ENCODE peak calls at places on chromosomes 13 and 19, in ten cellular contexts. One of them, this sample, is unnamed.
A peak's percentile ranks its signal among the peaks of the same experiment; 100 is the strongest.

GRCh38 chr13:50081106-50081898 is 66.1 kb downstream of the KCNRG start:
- DNase-seq in psoas muscle: peak; percentile 55
- DNase-seq in gastrocnemius medialis: peak; percentile 27
- DNase-seq in CD4-positive, CD25-positive, alpha-beta regulatory T cell: peak; percentile 41
- DNase-seq in mammary epithelial cell: no peak
- DNase-seq in cardiac muscle cell: peak; percentile 54
- DNase-seq in upper lobe of right lung: peak; percentile 80
- DNase-seq in testis: peak; percentile 72
- DNase-seq in mucosa of descending colon: peak; percentile 74
- DNase-seq in Caco-2: peak; percentile 72
- DNase-seq in this sample: peak; percentile 48

GRCh38 chr13:42836930-42837329 is 55.5 kb downstream of the FAM216B start:
- DNase-seq in psoas muscle: no peak
- DNase-seq in gastrocnemius medialis: no peak
- DNase-seq in CD4-positive, CD25-positive, alpha-beta regulatory T cell: no peak
- DNase-seq in mammary epithelial cell: no peak
- DNase-seq in cardiac muscle cell: peak; percentile 81
- DNase-seq in upper lobe of right lung: no peak
- DNase-seq in testis: peak; percentile 36
- DNase-seq in mucosa of descending colon: peak; percentile 33
- DNase-seq in Caco-2: peak; percentile 59
- DNase-seq in this sample: no peak

GRCh38 chr13:37014609-37015008 is 14.0 kb downstream of the EXOSC8 start:
- DNase-seq in psoas muscle: no peak
- DNase-seq in gastrocnemius medialis: no peak
- DNase-seq in CD4-positive, CD25-positive, alpha-beta regulatory T cell: no peak
- DNase-seq in mammary epithelial cell: no peak
- DNase-seq in cardiac muscle cell: peak; percentile 2
- DNase-seq in upper lobe of right lung: no peak
- DNase-seq in testis: no peak
- DNase-seq in mucosa of descending colon: no peak
- DNase-seq in Caco-2: no peak
- DNase-seq in this sample: no peak

GRCh38 chr13:84896128-84896527 is 903.1 kb downstream of the SLITRK6 start:
- DNase-seq in psoas muscle: no peak
- DNase-seq in gastrocnemius medialis: no peak
- DNase-seq in CD4-positive, CD25-positive, alpha-beta regulatory T cell: no peak
- DNase-seq in mammary epithelial cell: peak; percentile 42
- DNase-seq in cardiac muscle cell: peak; percentile 76
- DNase-seq in upper lobe of right lung: no peak
- DNase-seq in testis: peak; percentile 25
- DNase-seq in mucosa of descending colon: peak; percentile 17
- DNase-seq in Caco-2: peak; percentile 55
- DNase-seq in this sample: no peak

GRCh38 chr13:85985791-85986190 is 186.6 kb upstream of the SLITRK6 start:
- DNase-seq in psoas muscle: no peak
- DNase-seq in gastrocnemius medialis: no peak
- DNase-seq in CD4-positive, CD25-positive, alpha-beta regulatory T cell: no peak
- DNase-seq in mammary epithelial cell: no peak
- DNase-seq in cardiac muscle cell: peak; percentile 10
- DNase-seq in upper lobe of right lung: no peak
- DNase-seq in testis: no peak
- DNase-seq in mucosa of descending colon: no peak
- DNase-seq in Caco-2: no peak
- DNase-seq in this sample: no peak

GRCh38 chr19:19120308-19121156 is 17.7 kb downstream of the TMEM161A start:
- DNase-seq in psoas muscle: peak; percentile 48
- DNase-seq in gastrocnemius medialis: no peak
- DNase-seq in CD4-positive, CD25-positive, alpha-beta regulatory T cell: no peak
- DNase-seq in mammary epithelial cell: no peak
- DNase-seq in cardiac muscle cell: peak; percentile 95
- DNase-seq in upper lobe of right lung: no peak
- DNase-seq in testis: peak; percentile 82
- DNase-seq in mucosa of descending colon: peak; percentile 86
- DNase-seq in Caco-2: peak; percentile 42
- DNase-seq in this sample: peak; percentile 68

GRCh38 chr19:58317481-58318072 is 9.2 kb upstream of the ZSCAN22 start:
- DNase-seq in psoas muscle: no peak
- DNase-seq in gastrocnemius medialis: no peak
- DNase-seq in CD4-positive, CD25-positive, alpha-beta regulatory T cell: no peak
- DNase-seq in mammary epithelial cell: no peak
- DNase-seq in cardiac muscle cell: peak; percentile 64
- DNase-seq in upper lobe of right lung: no peak
- DNase-seq in testis: no peak
- DNase-seq in mucosa of descending colon: peak; percentile 25
- DNase-seq in Caco-2: peak; percentile 57
- DNase-seq in this sample: no peak

GRCh38 chr19:49120325-49120683 is 960 bp downstream of the PPFIA3 start:
- DNase-seq in psoas muscle: no peak
- DNase-seq in gastrocnemius medialis: no peak
- DNase-seq in CD4-positive, CD25-positive, alpha-beta regulatory T cell: no peak
- DNase-seq in mammary epithelial cell: no peak
- DNase-seq in cardiac muscle cell: no peak
- DNase-seq in upper lobe of right lung: no peak
- DNase-seq in testis: no peak
- DNase-seq in mucosa of descending colon: no peak
- DNase-seq in Caco-2: no peak
- DNase-seq in this sample: no peak

GRCh38 chr13:48125794-48126228 is 30.9 kb upstream of the MED4 start:
- DNase-seq in psoas muscle: no peak
- DNase-seq in gastrocnemius medialis: no peak
- DNase-seq in CD4-positive, CD25-positive, alpha-beta regulatory T cell: no peak
- DNase-seq in mammary epithelial cell: no peak
- DNase-seq in cardiac muscle cell: peak; percentile 81
- DNase-seq in upper lobe of right lung: no peak
- DNase-seq in testis: peak; percentile 73
- DNase-seq in mucosa of descending colon: no peak
- DNase-seq in Caco-2: no peak
- DNase-seq in this sample: no peak

GRCh38 chr19:17889609-17890214 is 18.0 kb downstream of the SLC5A5 start:
- DNase-seq in psoas muscle: no peak
- DNase-seq in gastrocnemius medialis: no peak
- DNase-seq in CD4-positive, CD25-positive, alpha-beta regulatory T cell: no peak
- DNase-seq in mammary epithelial cell: peak; percentile 40
- DNase-seq in cardiac muscle cell: peak; percentile 66
- DNase-seq in upper lobe of right lung: no peak
- DNase-seq in testis: peak; percentile 68
- DNase-seq in mucosa of descending colon: peak; percentile 55
- DNase-seq in Caco-2: peak; percentile 70
- DNase-seq in this sample: no peak

GRCh38 chr13:28483313-28483931 is 11.5 kb downstream of the FLT1 start:
- DNase-seq in psoas muscle: no peak
- DNase-seq in gastrocnemius medialis: no peak
- DNase-seq in CD4-positive, CD25-positive, alpha-beta regulatory T cell: no peak
- DNase-seq in mammary epithelial cell: no peak
- DNase-seq in cardiac muscle cell: no peak
- DNase-seq in upper lobe of right lung: no peak
- DNase-seq in testis: no peak
- DNase-seq in mucosa of descending colon: no peak
- DNase-seq in Caco-2: no peak
- DNase-seq in this sample: no peak

GRCh38 chr13:110254751-110255553 is 52.0 kb downstream of the COL4A1 start:
- DNase-seq in psoas muscle: no peak
- DNase-seq in gastrocnemius medialis: no peak
- DNase-seq in CD4-positive, CD25-positive, alpha-beta regulatory T cell: no peak
- DNase-seq in mammary epithelial cell: no peak
- DNase-seq in cardiac muscle cell: no peak
- DNase-seq in upper lobe of right lung: no peak
- DNase-seq in testis: no peak
- DNase-seq in mucosa of descending colon: no peak
- DNase-seq in Caco-2: no peak
- DNase-seq in this sample: no peak

GRCh38 chr19:13172335-13173128 is 22.3 kb downstream of the IER2 start:
- DNase-seq in psoas muscle: peak; percentile 82
- DNase-seq in gastrocnemius medialis: peak; percentile 66
- DNase-seq in CD4-positive, CD25-positive, alpha-beta regulatory T cell: peak; percentile 62
- DNase-seq in mammary epithelial cell: peak; percentile 72
- DNase-seq in cardiac muscle cell: peak; percentile 80
- DNase-seq in upper lobe of right lung: peak; percentile 88
- DNase-seq in testis: no peak
- DNase-seq in mucosa of descending colon: peak; percentile 83
- DNase-seq in Caco-2: no peak
- DNase-seq in this sample: peak; percentile 88

GRCh38 chr19:13169769-13170168 is 19.6 kb downstream of the IER2 start:
- DNase-seq in psoas muscle: no peak
- DNase-seq in gastrocnemius medialis: no peak
- DNase-seq in CD4-positive, CD25-positive, alpha-beta regulatory T cell: no peak
- DNase-seq in mammary epithelial cell: peak; percentile 89
- DNase-seq in cardiac muscle cell: peak; percentile 22
- DNase-seq in upper lobe of right lung: no peak
- DNase-seq in testis: no peak
- DNase-seq in mucosa of descending colon: peak; percentile 52
- DNase-seq in Caco-2: peak; percentile 76
- DNase-seq in this sample: peak; percentile 67

GRCh38 chr19:13171146-13171545 is 20.9 kb downstream of the IER2 start:
- DNase-seq in psoas muscle: no peak
- DNase-seq in gastrocnemius medialis: no peak
- DNase-seq in CD4-positive, CD25-positive, alpha-beta regulatory T cell: no peak
- DNase-seq in mammary epithelial cell: no peak
- DNase-seq in cardiac muscle cell: no peak
- DNase-seq in upper lobe of right lung: no peak
- DNase-seq in testis: no peak
- DNase-seq in mucosa of descending colon: no peak
- DNase-seq in Caco-2: no peak
- DNase-seq in this sample: no peak

GRCh38 chr19:13176345-13176744 is 26.1 kb downstream of the IER2 start:
- DNase-seq in psoas muscle: no peak
- DNase-seq in gastrocnemius medialis: no peak
- DNase-seq in CD4-positive, CD25-positive, alpha-beta regulatory T cell: no peak
- DNase-seq in mammary epithelial cell: no peak
- DNase-seq in cardiac muscle cell: no peak
- DNase-seq in upper lobe of right lung: no peak
- DNase-seq in testis: no peak
- DNase-seq in mucosa of descending colon: no peak
- DNase-seq in Caco-2: no peak
- DNase-seq in this sample: no peak

DNA sequence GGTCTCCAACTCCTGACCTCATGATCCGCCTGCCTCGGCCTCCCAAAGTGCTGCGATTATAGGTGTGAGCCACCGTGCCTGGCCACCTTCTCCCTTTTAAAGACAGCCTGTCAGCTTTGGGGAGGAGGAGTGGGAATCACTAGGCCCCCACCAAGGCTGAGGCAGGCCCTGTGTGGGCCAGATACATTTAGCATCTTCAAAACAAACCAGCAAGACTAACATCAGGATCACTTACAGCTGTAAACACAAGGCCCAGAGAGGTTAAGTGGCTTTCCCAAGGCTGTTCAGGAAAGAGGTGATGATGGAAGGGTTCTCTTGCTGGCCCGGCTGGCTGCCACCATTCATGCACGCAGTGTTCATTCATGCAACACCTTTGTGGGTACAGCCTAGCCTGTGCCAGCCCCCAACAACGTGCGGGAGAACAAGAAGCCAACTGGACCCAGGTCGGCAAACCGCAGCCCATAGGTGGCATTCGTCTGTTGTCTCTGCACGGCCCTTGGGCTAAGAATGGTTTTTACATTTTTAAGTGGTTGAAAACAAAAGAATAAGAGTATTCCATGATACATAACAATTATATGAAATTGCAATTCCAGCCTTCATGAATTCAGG is 23.0 kb downstream of the IER2 start:
- DNase-seq in psoas muscle: no peak
- DNase-seq in gastrocnemius medialis: no peak
- DNase-seq in CD4-positive, CD25-positive, alpha-beta regulatory T cell: no peak
- DNase-seq in mammary epithelial cell: no peak
- DNase-seq in cardiac muscle cell: no peak
- DNase-seq in upper lobe of right lung: no peak
- DNase-seq in testis: no peak
- DNase-seq in mucosa of descending colon: no peak
- DNase-seq in Caco-2: no peak
- DNase-seq in this sample: no peak
- H3K4me1 ChIP-seq in psoas muscle: peaks cover 10% of the 10 kb centered on the region
- H3K4me1 ChIP-seq in gastrocnemius medialis: peaks cover 8% of the 10 kb centered on the region
- H3K4me1 ChIP-seq in CD4-positive, CD25-positive, alpha-beta regulatory T cell: peaks cover 60% of the 10 kb centered on the region
- H3K4me1 ChIP-seq in mammary epithelial cell: peaks cover 29% of the 10 kb centered on the region
- H3K4me1 ChIP-seq in cardiac muscle cell: no peaks in the 10 kb centered on the region
- H3K4me1 ChIP-seq in upper lobe of right lung: peaks cover 24% of the 10 kb centered on the region
- H3K4me1 ChIP-seq in testis: no peaks in the 10 kb centered on the region
- H3K4me1 ChIP-seq in mucosa of descending colon: peaks cover 28% of the 10 kb centered on the region
- H3K4me1 ChIP-seq in Caco-2: peaks cover 21% of the 10 kb centered on the region
- H3K4me1 ChIP-seq in this sample: peaks cover 45% of the 10 kb centered on the region

DNA sequence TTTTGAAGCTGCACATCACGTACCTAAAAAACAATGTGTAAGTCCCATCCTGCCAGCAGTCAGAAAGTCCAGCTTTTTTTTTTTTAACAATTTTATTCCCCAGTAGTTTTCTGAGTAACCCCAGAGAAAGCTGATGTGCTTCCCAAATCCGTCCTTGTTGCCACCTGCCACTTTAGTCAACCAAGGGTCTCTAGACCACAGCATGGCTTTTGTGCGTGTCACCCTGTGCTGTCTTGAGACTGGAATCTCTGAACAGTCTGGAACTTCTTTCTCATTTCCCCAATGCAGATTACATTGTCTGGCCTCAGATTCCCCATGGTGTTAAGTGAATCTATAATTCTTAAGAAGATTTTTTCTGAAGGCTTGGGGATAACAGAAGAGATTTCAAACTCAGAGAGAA is 289.2 kb upstream of the KLF12 start:
- DNase-seq in psoas muscle: no peak
- DNase-seq in gastrocnemius medialis: no peak
- DNase-seq in CD4-positive, CD25-positive, alpha-beta regulatory T cell: no peak
- DNase-seq in mammary epithelial cell: no peak
- DNase-seq in cardiac muscle cell: no peak
- DNase-seq in upper lobe of right lung: no peak
- DNase-seq in testis: no peak
- DNase-seq in mucosa of descending colon: no peak
- DNase-seq in Caco-2: no peak
- DNase-seq in this sample: no peak
- H3K4me1 ChIP-seq in psoas muscle: no peaks in the 10 kb centered on the region
- H3K4me1 ChIP-seq in gastrocnemius medialis: no peaks in the 10 kb centered on the region
- H3K4me1 ChIP-seq in CD4-positive, CD25-positive, alpha-beta regulatory T cell: no peaks in the 10 kb centered on the region
- H3K4me1 ChIP-seq in mammary epithelial cell: no peaks in the 10 kb centered on the region
- H3K4me1 ChIP-seq in cardiac muscle cell: no peaks in the 10 kb centered on the region
- H3K4me1 ChIP-seq in upper lobe of right lung: no peaks in the 10 kb centered on the region
- H3K4me1 ChIP-seq in testis: no peaks in the 10 kb centered on the region
- H3K4me1 ChIP-seq in mucosa of descending colon: no peaks in the 10 kb centered on the region
- H3K4me1 ChIP-seq in Caco-2: no peaks in the 10 kb centered on the region
- H3K4me1 ChIP-seq in this sample: no peaks in the 10 kb centered on the region

GRCh38 chr13:99724633-99725517 is 223.6 kb downstream of the TM9SF2 start:
- DNase-seq in psoas muscle: no peak
- DNase-seq in gastrocnemius medialis: no peak
- DNase-seq in CD4-positive, CD25-positive, alpha-beta regulatory T cell: no peak
- DNase-seq in mammary epithelial cell: no peak
- DNase-seq in cardiac muscle cell: no peak
- DNase-seq in upper lobe of right lung: no peak
- DNase-seq in testis: no peak
- DNase-seq in mucosa of descending colon: no peak
- DNase-seq in Caco-2: no peak
- DNase-seq in this sample: no peak
- H3K4me1 ChIP-seq in psoas muscle: no peaks in the 10 kb centered on the region
- H3K4me1 ChIP-seq in gastrocnemius medialis: peaks cover 7% of the 10 kb centered on the region
- H3K4me1 ChIP-seq in CD4-positive, CD25-positive, alpha-beta regulatory T cell: no peaks in the 10 kb centered on the region
- H3K4me1 ChIP-seq in mammary epithelial cell: no peaks in the 10 kb centered on the region
- H3K4me1 ChIP-seq in cardiac muscle cell: peaks cover 7% of the 10 kb centered on the region
- H3K4me1 ChIP-seq in upper lobe of right lung: no peaks in the 10 kb centered on the region
- H3K4me1 ChIP-seq in testis: no peaks in the 10 kb centered on the region
- H3K4me1 ChIP-seq in mucosa of descending colon: no peaks in the 10 kb centered on the region
- H3K4me1 ChIP-seq in Caco-2: no peaks in the 10 kb centered on the region
- H3K4me1 ChIP-seq in this sample: no peaks in the 10 kb centered on the region

DNA sequence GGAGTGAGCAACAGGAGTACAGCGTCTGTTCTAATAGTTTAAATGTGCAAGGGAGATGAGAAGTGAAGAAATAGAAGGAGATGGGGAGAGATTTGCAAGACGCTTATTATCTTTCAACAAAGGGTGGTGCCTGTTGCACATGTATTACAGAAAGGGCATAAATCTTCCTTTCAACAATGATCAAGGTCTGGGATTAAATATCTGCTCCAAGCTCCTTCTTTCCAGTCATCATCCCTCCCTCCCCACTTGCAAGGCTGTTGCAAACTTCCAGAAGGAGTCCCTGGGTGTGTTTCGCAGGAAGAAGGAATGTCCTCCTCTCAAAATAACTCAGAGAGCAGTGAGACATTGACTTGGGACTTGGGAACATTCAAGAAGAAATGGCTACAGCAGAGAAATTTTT is 63.5 kb upstream of the MYCBP2 start:
- DNase-seq in psoas muscle: peak; percentile 18
- DNase-seq in gastrocnemius medialis: peak; percentile 60
- DNase-seq in CD4-positive, CD25-positive, alpha-beta regulatory T cell: no peak
- DNase-seq in mammary epithelial cell: no peak
- DNase-seq in cardiac muscle cell: no peak
- DNase-seq in upper lobe of right lung: no peak
- DNase-seq in testis: no peak
- DNase-seq in mucosa of descending colon: no peak
- DNase-seq in Caco-2: no peak
- DNase-seq in this sample: no peak
- H3K4me1 ChIP-seq in psoas muscle: no peaks in the 10 kb centered on the region
- H3K4me1 ChIP-seq in gastrocnemius medialis: no peaks in the 10 kb centered on the region
- H3K4me1 ChIP-seq in CD4-positive, CD25-positive, alpha-beta regulatory T cell: peaks cover 7% of the 10 kb centered on the region
- H3K4me1 ChIP-seq in mammary epithelial cell: no peaks in the 10 kb centered on the region
- H3K4me1 ChIP-seq in cardiac muscle cell: no peaks in the 10 kb centered on the region
- H3K4me1 ChIP-seq in upper lobe of right lung: no peaks in the 10 kb centered on the region
- H3K4me1 ChIP-seq in testis: no peaks in the 10 kb centered on the region
- H3K4me1 ChIP-seq in mucosa of descending colon: no peaks in the 10 kb centered on the region
- H3K4me1 ChIP-seq in Caco-2: peaks cover 10% of the 10 kb centered on the region
- H3K4me1 ChIP-seq in this sample: peaks cover 5% of the 10 kb centered on the region